ENCODE peak calls at places on chromosomes 4 and X, in four cellular contexts. Y is dorsolateral prefrontal cortex, B is fibroblast of lung, I is HCT116. H is an unnamed sample.

GRCh38 chrX:19728083-19728648 is 159.2 kb downstream of the SH3KBP1 start:
- DNase-seq in I (no peak), B (no peak), Y (no peak), H (no peak)

GRCh38 chrX:41481264-41482109 is 34.3 kb downstream of the NYX start:
- DNase-seq in B (no peak), I (peak), Y (no peak), H (no peak)

GRCh38 chrX:107537815-107538214 is 88.4 kb downstream of the FRMPD3 start:
- DNase-seq in B (peak), Y (no peak), I (peak), H (no peak)

GRCh38 chrX:38287669-38288068 is 39.6 kb downstream of the RPGR start:
- DNase-seq in Y (no peak), I (no peak), B (no peak), H (no peak)

GRCh38 chr4:140071806-140072205 is 82.2 kb downstream of the MAML3 start:
- DNase-seq in Y (no peak), I (no peak), B (peak), H (no peak)

GRCh38 chrX:2334237-2334636 is 166.5 kb downstream of the DHRSX start:
- DNase-seq in B (peak), I (no peak), Y (no peak), H (no peak)

GRCh38 chr4:137705171-137705783 is 173.0 kb upstream of the PCDH18 start:
- DNase-seq in Y (no peak), I (no peak), B (peak), H (no peak)

GRCh38 chr4:76301775-76302162 is 4.8 kb upstream of the STBD1 start:
- DNase-seq in I (no peak), Y (no peak), B (peak), H (no peak)

GRCh38 chrX:44971674-44972073 is 98.7 kb downstream of the KDM6A start:
- DNase-seq in I (no peak), B (no peak), Y (no peak), H (no peak)

GRCh38 chr4:60865238-60865637 is 334.9 kb upstream of the ADGRL3 start:
- DNase-seq in I (no peak), B (no peak), Y (no peak), H (no peak)

GRCh38 chr4:8340721-8341680 is 71.4 kb downstream of the HTRA3 start:
- DNase-seq in I (no peak), Y (peak), B (no peak), H (no peak)

GRCh38 chr4:24169956-24170355 is 280.1 kb upstream of the PPARGC1A start:
- DNase-seq in Y (no peak), B (no peak), I (no peak), H (no peak)

GRCh38 chr4:19832388-19832787 is 419.3 kb upstream of the SLIT2 start:
- DNase-seq in B (peak), Y (no peak), I (no peak), H (no peak)

GRCh38 chr4:144507309-144508101 is 138.5 kb upstream of the HHIP start:
- DNase-seq in Y (no peak), B (peak), I (no peak), H (no peak)

GRCh38 chr4:87904627-87905026 is 70.9 kb upstream of the SPP1 start:
- DNase-seq in B (no peak), I (no peak), Y (no peak), H (no peak)

GRCh38 chr4:70530997-70531396 is 12.6 kb downstream of the AMTN start:
- DNase-seq in I (no peak), Y (no peak), B (no peak), H (no peak)

GRCh38 chr4:47531241-47531953 is 46.3 kb downstream of the ATP10D start:
- DNase-seq in I (no peak), B (peak), Y (no peak), H (peak)

GRCh38 chr4:7627251-7628250 is 192.8 kb upstream of the PSAPL1 start:
- DNase-seq in Y (no peak), I (no peak), B (no peak), H (no peak)

GRCh38 chr4:148514581-148514980 is 72.4 kb upstream of the NR3C2 start:
- DNase-seq in B (no peak), I (no peak), Y (no peak), H (no peak)

GRCh38 chr4:72974694-72975487 is 94.6 kb downstream of the COX18 start:
- DNase-seq in B (peak), Y (no peak), I (no peak), H (no peak)

GRCh38 chr4:66564901-66565648 is 894.8 kb upstream of the EPHA5 start:
- DNase-seq in B (peak), I (no peak), Y (no peak), H (no peak)

DNA sequence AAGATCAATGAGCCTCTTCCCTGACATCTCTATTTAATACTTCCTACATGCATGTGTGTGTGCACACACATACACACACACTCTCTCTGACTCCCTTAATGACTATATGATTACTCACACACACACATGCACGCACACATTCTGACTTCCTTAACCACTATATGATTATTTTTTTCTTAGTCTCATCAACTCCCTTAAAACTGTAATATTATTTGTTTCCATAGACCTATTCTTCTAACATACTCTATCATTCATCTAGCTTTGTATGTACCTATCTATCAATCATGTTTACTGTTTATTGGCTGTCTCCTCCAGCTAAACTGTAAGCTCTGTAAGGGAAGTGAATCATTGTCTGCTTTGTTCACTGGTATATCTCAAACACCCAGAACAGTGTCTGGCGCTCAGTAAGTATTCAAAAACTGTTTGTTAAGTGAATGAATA is 236.6 kb downstream of the RASL11B start:
- DNase-seq in Y (no peak), I (no peak), B (peak), H (no peak)
- H3K4me3 ChIP-seq in Y (no peak), I (no peak), B (no peak), H (no peak)

GRCh38 chr4:153115322-153116100 is 88.7 kb upstream of the TRIM2 start:
- DNase-seq in I (peak), Y (no peak), B (peak), H (peak)
- H3K4me3 ChIP-seq in I (peak), Y (no peak), B (peak), H (peak)

GRCh38 chr4:168150651-168151050 is 58.3 kb downstream of the ANXA10 start:
- DNase-seq in B (peak), Y (no peak), I (no peak), H (no peak)

GRCh38 chr4:168153596-168154440 is 61.5 kb downstream of the ANXA10 start:
- DNase-seq in I (peak), Y (peak), B (peak), H (peak)

GRCh38 chr4:168154546-168155277 is 62.4 kb downstream of the ANXA10 start:
- DNase-seq in I (no peak), Y (no peak), B (no peak), H (no peak)

GRCh38 chr4:168151313-168151712 is 59.0 kb downstream of the ANXA10 start:
- DNase-seq in I (no peak), Y (no peak), B (no peak), H (no peak)

DNA sequence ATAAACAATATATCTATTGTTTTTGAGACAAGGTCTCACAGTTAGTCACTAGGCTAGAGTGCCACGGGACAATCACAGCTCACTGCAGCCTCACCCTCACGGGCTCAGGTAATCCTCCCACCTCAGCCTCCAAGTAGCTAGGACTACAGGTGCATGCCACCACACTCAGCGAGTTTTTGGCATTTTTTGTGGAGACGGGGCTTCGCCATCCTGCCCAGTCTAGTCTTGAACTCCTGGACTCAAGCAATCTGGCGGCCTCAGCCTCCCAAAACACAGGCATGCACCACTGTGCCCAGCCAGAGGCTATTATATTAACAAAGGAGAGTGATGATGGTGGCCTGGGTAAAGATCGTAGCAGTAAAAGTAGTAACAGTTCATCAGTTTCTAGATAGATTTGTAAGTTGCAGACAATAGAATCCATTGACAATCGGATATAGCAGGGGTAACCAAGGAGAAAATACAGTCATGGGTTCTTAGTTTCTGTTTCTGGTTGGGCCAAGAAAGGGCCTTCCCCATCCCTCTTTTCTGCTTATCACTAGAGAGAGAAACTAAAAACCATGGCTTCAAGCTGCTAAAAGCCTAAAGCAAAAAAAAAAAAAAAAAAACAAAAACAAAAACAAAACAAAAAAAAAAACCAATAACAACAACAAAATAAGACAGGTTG is 60.6 kb downstream of the ANXA10 start:
- DNase-seq in Y (no peak), I (no peak), B (no peak), H (no peak)
- H3K4me3 ChIP-seq in Y (no peak), I (no peak), B (no peak), H (no peak)

GRCh38 chr4:82891728-82892466 is 944 bp upstream of the SEC31A start:
- DNase-seq in I (no peak), B (peak), Y (no peak), H (no peak)

GRCh38 chr4:82886145-82886942 is 4.6 kb downstream of the SEC31A start:
- DNase-seq in I (no peak), Y (no peak), B (no peak), H (no peak)

GRCh38 chr4:82890602-82890912 is 396 bp downstream of the SEC31A start:
- DNase-seq in B (peak), Y (no peak), I (no peak), H (no peak)

GRCh38 chr4:82890913-82891727 is at the start of gene SEC31A:
- DNase-seq in I (peak), Y (peak), B (peak), H (no peak)

GRCh38 chr4:82889287-82889686 is 1.7 kb downstream of the SEC31A start:
- DNase-seq in Y (no peak), I (no peak), B (no peak), H (no peak)
- H3K4me3 ChIP-seq in Y (no peak), I (peak), B (peak), H (peak)

DNA sequence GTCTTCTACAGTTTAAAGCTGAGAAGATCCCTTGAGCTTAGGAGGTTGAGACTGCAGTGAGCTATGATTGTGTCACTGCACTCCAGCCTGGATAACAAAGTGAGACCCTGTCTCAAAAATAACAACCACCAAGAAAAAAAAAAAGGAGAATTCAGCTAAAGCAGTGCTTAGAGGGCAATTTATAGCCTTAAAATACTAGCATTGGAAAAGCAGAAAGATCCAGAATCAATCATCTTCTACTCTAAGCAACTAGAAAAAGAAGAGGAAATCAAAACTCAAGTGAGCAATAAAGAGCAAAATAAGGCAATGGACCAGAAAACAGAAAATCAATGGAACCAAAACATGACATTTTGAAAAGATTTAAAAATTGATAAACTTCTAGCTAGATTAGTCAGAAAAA is 639 bp upstream of the PI4K2B start:
- DNase-seq in B (no peak), Y (no peak), I (no peak), H (no peak)
- H3K4me3 ChIP-seq in B (no peak), Y (peak), I (peak), H (peak)

GRCh38 chrX:106170318-106170717 is 2.2 kb downstream of the PWWP3B start:
- DNase-seq in I (peak), Y (no peak), B (peak), H (no peak)

GRCh38 chrX:106168107-106168506 is at the start of gene PWWP3B:
- DNase-seq in B (peak), Y (peak), I (peak), H (no peak)

DNA sequence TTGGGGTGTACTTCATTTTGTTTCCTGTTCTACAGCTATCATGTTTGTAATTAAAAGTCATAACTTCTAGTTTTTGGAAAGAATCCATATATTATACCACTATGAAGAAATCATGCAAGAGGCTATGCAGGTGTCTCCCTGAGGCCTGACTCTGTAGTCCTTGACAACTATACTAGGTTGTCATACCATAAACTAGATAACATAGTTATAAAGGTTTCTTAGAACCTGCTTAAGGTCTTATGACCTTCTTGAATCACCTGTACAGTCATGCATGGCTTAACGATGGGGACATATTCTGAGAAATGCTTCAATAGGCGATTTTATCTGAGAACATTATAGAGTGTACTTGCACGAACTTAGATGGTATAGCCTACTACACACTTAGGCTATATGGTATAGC is 3.2 kb downstream of the PWWP3B start:
- DNase-seq in I (no peak), Y (no peak), B (no peak), H (no peak)
- H3K4me3 ChIP-seq in I (no peak), Y (no peak), B (no peak), H (no peak)

GRCh38 chr4:185805979-185806378 is 6.0 kb downstream of the SORBS2 start:
- DNase-seq in B (no peak), I (no peak), Y (no peak), H (no peak)

GRCh38 chr4:185809517-185810071 is 2.4 kb downstream of the SORBS2 start:
- DNase-seq in B (no peak), Y (no peak), I (no peak), H (no peak)

GRCh38 chr4:185811509-185812364 is at the start of gene SORBS2:
- DNase-seq in I (no peak), B (peak), Y (peak), H (no peak)

GRCh38 chr4:185813133-185813532 is 1.1 kb upstream of the SORBS2 start:
- DNase-seq in B (no peak), I (no peak), Y (no peak), H (no peak)

DNA sequence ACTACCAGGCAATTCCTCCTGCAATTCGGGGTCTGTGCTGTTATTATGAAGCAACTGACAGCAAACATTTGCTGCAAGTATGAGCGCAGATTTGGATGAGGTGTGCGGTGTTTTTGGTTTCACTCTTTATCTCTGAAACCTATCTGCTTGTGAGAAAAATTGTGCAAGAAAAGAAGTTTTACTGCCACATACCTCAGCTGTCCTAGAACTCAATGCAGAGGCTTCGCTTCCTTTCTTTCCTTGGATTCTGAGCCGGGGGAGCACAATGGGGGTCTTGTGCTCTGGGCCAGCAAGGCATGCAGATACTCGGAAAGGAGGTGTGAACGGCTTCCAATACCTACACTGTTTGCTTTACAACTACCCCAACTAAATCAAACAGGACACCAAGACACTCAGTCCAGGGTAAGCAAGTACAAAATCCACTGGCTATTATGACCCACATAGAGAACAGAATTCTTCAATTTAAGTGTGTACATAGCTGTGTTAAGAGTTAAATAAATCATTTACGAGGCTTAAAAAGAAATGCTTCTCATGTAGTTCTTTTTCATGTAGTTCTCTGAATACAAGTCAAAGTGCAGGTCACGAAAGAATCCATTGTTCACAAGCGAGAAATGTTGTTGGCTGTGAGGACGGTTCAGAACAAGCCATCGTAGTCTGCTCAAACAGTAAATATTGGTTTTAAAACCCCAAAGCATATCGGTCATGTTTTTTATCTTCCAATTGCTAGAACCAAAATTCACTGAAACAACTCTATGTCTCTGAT is 1.1 kb downstream of the SORBS2 start:
- DNase-seq in Y (no peak), I (no peak), B (no peak), H (no peak)
- H3K4me3 ChIP-seq in Y (peak), I (no peak), B (no peak), H (peak)

GRCh38 chr4:169018406-169018805 is 8.4 kb upstream of the CBR4 start:
- DNase-seq in I (no peak), B (no peak), Y (no peak), H (no peak)

GRCh38 chr4:169013396-169013795 is 3.3 kb upstream of the CBR4 start:
- DNase-seq in B (no peak), Y (no peak), I (no peak), H (no peak)

GRCh38 chr4:169014581-169014980 is 4.5 kb upstream of the CBR4 start:
- DNase-seq in Y (no peak), B (no peak), I (no peak), H (no peak)

GRCh38 chr4:169017971-169018370 is 7.9 kb upstream of the CBR4 start:
- DNase-seq in Y (no peak), B (no peak), I (no peak), H (no peak)

GRCh38 chr4:169015237-169015636 is 5.2 kb upstream of the CBR4 start:
- DNase-seq in Y (no peak), I (no peak), B (no peak), H (no peak)
- H3K4me3 ChIP-seq in Y (no peak), I (no peak), B (no peak), H (no peak)

GRCh38 chr4:119207051-119207450 is 5.5 kb upstream of the USP53 start:
- DNase-seq in I (no peak), B (peak), Y (no peak), H (no peak)

GRCh38 chr4:119206178-119206577 is 6.3 kb upstream of the USP53 start:
- DNase-seq in Y (no peak), B (no peak), I (no peak), H (no peak)

GRCh38 chr4:119209077-119209476 is 3.4 kb upstream of the USP53 start:
- DNase-seq in B (peak), Y (no peak), I (peak), H (peak)

GRCh38 chr4:119205690-119206089 is 6.8 kb upstream of the USP53 start:
- DNase-seq in B (no peak), I (no peak), Y (no peak), H (no peak)

DNA sequence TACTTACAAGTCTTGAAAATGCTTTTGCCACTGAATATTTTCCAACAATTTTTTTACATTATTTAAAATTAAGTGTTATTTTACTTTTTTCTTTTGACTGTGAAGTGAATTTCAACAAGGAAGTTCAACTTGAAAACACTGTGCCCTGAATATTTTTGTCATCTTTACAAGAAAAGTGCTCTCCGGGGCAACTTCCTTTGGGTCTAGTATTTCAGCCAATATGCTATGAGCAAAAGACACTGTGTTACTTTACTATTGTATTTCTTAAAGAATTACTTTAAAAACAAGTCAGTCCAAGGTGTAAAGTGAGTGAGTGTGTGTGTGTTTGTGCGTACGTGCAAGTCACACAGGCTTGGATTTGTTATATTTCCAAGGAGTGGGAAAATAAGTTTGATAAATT is 7.6 kb upstream of the USP53 start:
- DNase-seq in B (no peak), I (no peak), Y (no peak), H (no peak)
- H3K4me3 ChIP-seq in B (no peak), I (no peak), Y (no peak), H (no peak)

GRCh38 chr4:56681849-56682175 is 716 bp upstream of the HOPX start:
- DNase-seq in I (no peak), B (no peak), Y (no peak), H (no peak)
- H3K4me3 ChIP-seq in I (no peak), B (no peak), Y (peak), H (no peak)